ENCODE peak calls at places on chromosomes 5 and 9, in four cellular contexts. A is WERI-Rb-1, Y is coronary artery, C is cardiac muscle cell. U is an unnamed sample.

GRCh38 chr9:1057910-1058309 is 7.8 kb downstream of the DMRT2 start:
- DNase-seq in C (no peak), Y (no peak), A (no peak), U (no peak)

GRCh38 chr9:1941989-1942388 is 73.2 kb upstream of the SMARCA2 start:
- DNase-seq in C (peak), A (no peak), Y (no peak), U (no peak)

GRCh38 chr5:173745561-173745960 is 129.1 kb upstream of the BOD1 start:
- DNase-seq in A (no peak), C (no peak), Y (no peak), U (no peak)

GRCh38 chr5:172492097-172492840 is 37.9 kb upstream of the SH3PXD2B start:
- DNase-seq in A (no peak), C (no peak), Y (peak), U (no peak)

GRCh38 chr9:111852291-111852690 is 44.3 kb upstream of the UGCG start:
- DNase-seq in C (no peak), Y (no peak), A (no peak), U (no peak)

GRCh38 chr9:33719581-33720374 is 75.6 kb upstream of the PRSS3 start:
- DNase-seq in C (peak), Y (no peak), A (peak), U (peak)

GRCh38 chr5:5079871-5080270 is 60.3 kb upstream of the ADAMTS16 start:
- DNase-seq in A (no peak), C (no peak), Y (no peak), U (no peak)

GRCh38 chr5:15105799-15106393 is 234.3 kb upstream of the ANKH start:
- DNase-seq in Y (no peak), C (peak), A (peak), U (peak)

GRCh38 chr5:57368010-57368409 is 114.6 kb downstream of the ACTBL2 start:
- DNase-seq in C (no peak), Y (no peak), A (no peak), U (no peak)

GRCh38 chr9:20701058-20701457 is 17.0 kb downstream of the FOCAD start:
- DNase-seq in A (no peak), C (peak), Y (no peak), U (no peak)

GRCh38 chr5:91058575-91058974 is 324.5 kb downstream of the ARRDC3 start:
- DNase-seq in Y (no peak), A (no peak), C (no peak), U (no peak)

GRCh38 chr5:43940562-43940961 is 337.6 kb downstream of the NNT start:
- DNase-seq in C (no peak), A (no peak), Y (no peak), U (no peak)

GRCh38 chr5:61397238-61397637 is 65.2 kb downstream of the ZSWIM6 start:
- DNase-seq in A (no peak), Y (no peak), C (no peak), U (no peak)

GRCh38 chr5:111853748-111854147 is 96.8 kb upstream of the NREP start:
- DNase-seq in Y (no peak), A (no peak), C (peak), U (no peak)

DNA sequence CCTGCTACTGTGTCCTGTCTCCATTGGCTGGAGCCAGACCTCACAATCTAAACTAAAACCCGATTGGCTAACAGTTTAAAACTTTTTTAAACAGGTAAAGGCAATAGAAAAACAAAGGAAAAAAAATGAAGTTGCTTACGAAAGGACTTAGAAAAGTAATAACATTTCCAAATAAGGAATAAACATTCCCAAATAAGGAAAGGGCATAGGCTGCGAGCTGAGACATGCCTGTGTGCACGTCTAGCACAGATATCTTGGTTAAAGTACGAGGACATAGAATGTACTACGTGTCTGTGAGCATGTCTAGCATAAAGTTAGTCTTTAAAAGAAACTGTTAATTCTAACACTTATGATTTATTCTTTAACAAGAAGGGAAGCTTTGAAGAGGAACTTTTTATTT is 15.3 kb upstream of the FAM120A start:
- DNase-seq in Y (no peak), A (no peak), C (no peak), U (no peak)
- H3K4me3 ChIP-seq in Y (no peak), A (no peak), C (no peak), U (no peak)

GRCh38 chr9:106860731-106861584 is 2.0 kb upstream of the ZNF462 start:
- DNase-seq in C (peak), A (no peak), Y (peak), U (peak)

GRCh38 chr9:106862946-106863740 is at the start of gene ZNF462:
- DNase-seq in C (peak), Y (peak), A (peak), U (peak)

GRCh38 chr9:106859957-106860715 is 2.8 kb upstream of the ZNF462 start:
- DNase-seq in Y (peak), A (no peak), C (peak), U (peak)

GRCh38 chr9:106862115-106862945 is 636 bp upstream of the ZNF462 start:
- DNase-seq in A (peak), Y (peak), C (peak), U (peak)

DNA sequence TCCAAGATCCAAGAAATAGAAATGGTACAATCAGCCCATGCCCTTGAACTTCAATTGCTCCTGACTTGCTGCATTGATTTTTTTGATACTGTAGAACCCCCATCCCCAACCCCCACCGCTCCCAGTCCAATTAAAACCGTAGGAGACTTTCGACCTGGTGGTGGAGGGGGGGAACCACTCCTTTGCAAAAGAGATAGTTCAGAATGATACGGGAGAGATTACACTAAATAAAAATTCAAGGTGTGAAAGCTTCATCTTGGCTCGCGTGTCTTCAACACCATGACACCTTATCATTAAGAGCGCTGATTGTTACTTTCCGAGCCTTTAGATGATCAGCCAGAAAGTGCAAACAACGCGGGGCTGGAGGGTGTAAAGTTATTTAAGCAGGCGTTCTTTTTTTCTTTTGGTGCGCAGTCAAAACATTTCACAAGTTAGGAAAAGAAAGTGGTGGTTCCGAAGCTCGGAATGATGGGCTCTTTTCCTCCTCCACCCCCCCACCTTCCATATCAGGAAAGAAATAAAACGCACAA is 1.3 kb upstream of the ZNF462 start:
- DNase-seq in Y (no peak), A (no peak), C (no peak), U (no peak)
- H3K4me3 ChIP-seq in Y (peak), A (peak), C (peak), U (peak)

DNA sequence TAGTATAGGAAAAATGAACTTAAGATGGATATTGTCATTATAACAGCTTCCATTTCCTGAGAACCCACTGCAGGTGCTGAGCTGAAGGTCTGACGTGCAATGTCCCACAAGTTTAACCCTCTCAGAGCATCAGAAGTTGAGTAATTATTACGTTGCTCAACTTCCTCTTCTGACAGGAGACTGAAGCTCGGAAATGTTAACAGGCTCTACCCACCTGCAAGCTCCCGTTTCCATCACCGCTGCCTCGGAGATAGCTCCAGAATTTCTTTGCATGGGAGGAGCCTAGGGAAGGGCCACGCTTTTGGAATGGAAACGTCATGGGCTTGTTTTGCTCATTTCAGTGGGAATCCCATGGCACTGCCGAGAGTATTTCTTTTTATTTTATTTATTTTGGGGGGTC is 1.0 kb upstream of the NTMT1 start:
- DNase-seq in Y (no peak), C (peak), A (no peak), U (no peak)
- H3K4me3 ChIP-seq in Y (no peak), C (no peak), A (no peak), U (no peak)

GRCh38 chr9:14180077-14180941 is 133.6 kb downstream of the NFIB start:
- DNase-seq in C (peak), A (no peak), Y (no peak), U (peak)
- H3K4me3 ChIP-seq in C (no peak), A (no peak), Y (peak), U (no peak)

DNA sequence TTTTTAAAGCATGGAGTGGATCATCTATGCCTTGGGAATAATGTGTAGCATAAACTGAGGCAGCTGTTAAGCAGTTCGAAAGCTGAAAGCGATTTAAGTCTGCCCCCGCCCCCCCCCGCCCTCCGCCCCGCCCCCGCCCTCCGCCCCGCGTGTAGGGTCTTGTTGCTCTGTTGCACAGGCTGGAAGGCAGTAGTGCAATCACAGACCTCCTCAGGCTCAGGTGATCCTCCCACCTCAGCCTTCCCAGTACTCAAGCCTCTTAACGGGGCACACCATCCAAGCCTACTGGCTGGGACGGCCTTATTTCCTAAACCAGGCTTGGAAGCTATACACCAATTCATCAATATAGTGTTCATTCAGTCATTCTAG is 942 bp downstream of the ANKDD1B start:
- DNase-seq in Y (no peak), A (no peak), C (no peak), U (no peak)
- H3K4me3 ChIP-seq in Y (peak), A (no peak), C (no peak), U (peak)